ENCODE peak calls at places on chromosomes 5 and 9, in four cellular contexts. One of them, this sample, is unnamed.

GRCh38 chr5:6424700-6425099 is 24.0 kb upstream of the UBE2QL1 start:
- DNase-seq in left ventricle myocardium inferior: no peak
- DNase-seq in K562: no peak
- DNase-seq in GM23338: no peak
- DNase-seq in this sample: no peak

GRCh38 chr5:15013654-15014463 is 142.3 kb upstream of the ANKH start:
- DNase-seq in left ventricle myocardium inferior: no peak
- DNase-seq in K562: peak; percentile 49
- DNase-seq in GM23338: peak; percentile 88
- DNase-seq in this sample: peak; percentile 49

GRCh38 chr9:136648746-136649145 is 14.0 kb upstream of the EGFL7 start:
- DNase-seq in left ventricle myocardium inferior: peak; percentile 83
- DNase-seq in K562: no peak
- DNase-seq in GM23338: no peak
- DNase-seq in this sample: no peak

GRCh38 chr5:111454198-111454606 is 58.1 kb downstream of the STARD4 start:
- DNase-seq in left ventricle myocardium inferior: no peak
- DNase-seq in K562: no peak
- DNase-seq in GM23338: no peak
- DNase-seq in this sample: no peak

GRCh38 chr9:38024036-38024681 is 44.9 kb downstream of the SHB start:
- DNase-seq in left ventricle myocardium inferior: no peak
- DNase-seq in K562: no peak
- DNase-seq in GM23338: peak; percentile 62
- DNase-seq in this sample: no peak

GRCh38 chr9:121651295-121652036 is at the start of gene DAB2IP:
- DNase-seq in left ventricle myocardium inferior: peak; percentile 60
- DNase-seq in K562: peak; percentile 48
- DNase-seq in GM23338: peak; percentile 80
- DNase-seq in this sample: no peak

GRCh38 chr5:156036640-156037039 is 290.3 kb upstream of the SGCD start:
- DNase-seq in left ventricle myocardium inferior: no peak
- DNase-seq in K562: no peak
- DNase-seq in GM23338: no peak
- DNase-seq in this sample: no peak

GRCh38 chr5:160197341-160198147 is 31.8 kb upstream of the FABP6 start:
- DNase-seq in left ventricle myocardium inferior: peak; percentile 42
- DNase-seq in K562: peak; percentile 71
- DNase-seq in GM23338: peak; percentile 53
- DNase-seq in this sample: no peak

GRCh38 chr9:112777914-112778313 is 27.4 kb downstream of the SNX30 start:
- DNase-seq in left ventricle myocardium inferior: no peak
- DNase-seq in K562: no peak
- DNase-seq in GM23338: no peak
- DNase-seq in this sample: no peak

GRCh38 chr5:115098041-115098702 is 71.5 kb downstream of the TRIM36 start:
- DNase-seq in left ventricle myocardium inferior: no peak
- DNase-seq in K562: peak; percentile 30
- DNase-seq in GM23338: peak; percentile 76
- DNase-seq in this sample: peak; percentile 19

GRCh38 chr9:98097836-98098235 is 21.2 kb downstream of the TRIM14 start:
- DNase-seq in left ventricle myocardium inferior: no peak
- DNase-seq in K562: no peak
- DNase-seq in GM23338: no peak
- DNase-seq in this sample: peak; percentile 77

GRCh38 chr5:96714951-96715451 is 52.8 kb downstream of the CAST start:
- DNase-seq in left ventricle myocardium inferior: no peak
- DNase-seq in K562: peak; percentile 28
- DNase-seq in GM23338: peak; percentile 75
- DNase-seq in this sample: peak; percentile 54

GRCh38 chr9:28934111-28934510 is 1360.8 kb upstream of the C9orf72 start:
- DNase-seq in left ventricle myocardium inferior: no peak
- DNase-seq in K562: no peak
- DNase-seq in GM23338: no peak
- DNase-seq in this sample: peak; percentile 36

GRCh38 chr5:105501315-105501714 is 1938.7 kb upstream of the NUDT12 start:
- DNase-seq in left ventricle myocardium inferior: no peak
- DNase-seq in K562: no peak
- DNase-seq in GM23338: no peak
- DNase-seq in this sample: no peak

DNA sequence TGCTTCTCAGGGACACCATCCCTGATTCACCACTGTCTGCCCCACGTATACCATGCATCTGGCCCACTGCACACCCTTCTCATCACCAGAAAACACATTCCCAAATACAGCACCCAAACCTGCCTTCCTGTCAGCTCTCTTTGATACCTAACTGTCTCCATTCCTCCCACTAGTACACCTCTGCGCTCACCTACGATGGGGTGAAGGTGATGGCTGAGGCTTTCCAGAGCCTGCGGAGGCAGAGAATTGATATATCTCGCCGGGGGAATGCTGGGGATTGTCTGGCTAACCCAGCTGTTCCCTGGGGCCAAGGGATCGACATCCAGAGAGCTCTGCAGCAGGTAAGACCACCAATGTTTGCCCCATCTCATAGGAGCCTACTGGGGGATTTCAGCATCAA is 186.4 kb downstream of the GRIA1 start:
- DNase-seq in left ventricle myocardium inferior: no peak
- DNase-seq in K562: no peak
- DNase-seq in GM23338: no peak
- DNase-seq in this sample: no peak
- TF ChIP-seq CTCF in left ventricle myocardium inferior: no peak
- TF ChIP-seq CTCF in K562: no peak
- TF ChIP-seq CTCF in GM23338: no peak
- TF ChIP-seq CTCF in this sample: no peak

DNA sequence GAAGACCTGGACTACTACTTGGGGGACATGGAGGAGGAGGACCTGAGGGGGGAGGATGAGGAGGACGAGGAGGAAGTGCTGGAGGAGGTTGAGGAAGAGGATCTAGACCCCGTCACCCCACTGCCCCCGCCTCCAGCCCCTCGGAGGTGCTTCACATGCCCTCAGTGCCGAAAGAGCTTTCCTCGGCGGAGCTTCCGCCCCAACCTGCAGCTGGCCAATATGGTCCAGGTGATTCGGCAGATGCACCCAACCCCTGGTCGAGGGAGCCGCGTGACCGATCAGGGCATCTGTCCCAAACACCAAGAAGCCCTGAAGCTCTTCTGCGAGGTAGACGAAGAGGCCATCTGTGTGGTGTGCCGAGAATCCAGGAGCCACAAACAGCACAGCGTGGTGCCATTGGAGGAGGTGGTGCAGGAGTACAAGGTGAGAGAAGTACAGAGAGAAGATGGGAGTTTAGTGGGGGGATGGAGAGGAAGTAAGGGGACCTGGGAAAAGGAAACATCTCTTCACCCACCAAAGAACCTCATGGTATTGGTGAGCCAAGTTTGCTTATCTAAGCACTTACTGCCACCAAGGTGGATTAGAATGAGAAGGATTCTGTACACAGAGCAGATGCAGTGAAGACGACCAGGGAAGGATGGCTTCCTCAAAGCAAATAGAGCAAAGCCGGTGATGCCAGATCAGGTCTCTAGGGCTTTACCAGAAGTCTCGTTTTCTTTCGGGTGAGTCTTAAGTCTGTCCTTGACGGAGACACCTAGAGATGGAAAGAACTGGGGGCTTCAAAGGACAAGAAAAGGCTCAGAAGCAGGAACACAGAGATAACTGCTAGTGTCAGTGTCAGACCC is 1.5 kb downstream of the TRIM41 start:
- DNase-seq in left ventricle myocardium inferior: no peak
- DNase-seq in K562: no peak
- DNase-seq in GM23338: no peak
- DNase-seq in this sample: no peak
- H3K4me3 ChIP-seq in left ventricle myocardium inferior: peak overlapping the region; percentile 96
- H3K4me3 ChIP-seq in K562: peak overlapping the region; percentile 86
- H3K4me3 ChIP-seq in GM23338: peak overlapping the region; percentile 66
- H3K4me3 ChIP-seq in this sample: peak overlapping the region; percentile 90

GRCh38 chr9:16154570-16155078 is 601.8 kb downstream of the CCDC171 start:
- DNase-seq in left ventricle myocardium inferior: peak; percentile 30
- DNase-seq in K562: no peak
- DNase-seq in GM23338: peak; percentile 91
- DNase-seq in this sample: no peak
- TF ChIP-seq CTCF in left ventricle myocardium inferior: peak; percentile 53
- TF ChIP-seq CTCF in K562: no peak
- TF ChIP-seq CTCF in GM23338: peak; percentile 45
- TF ChIP-seq CTCF in this sample: peak; percentile 16

DNA sequence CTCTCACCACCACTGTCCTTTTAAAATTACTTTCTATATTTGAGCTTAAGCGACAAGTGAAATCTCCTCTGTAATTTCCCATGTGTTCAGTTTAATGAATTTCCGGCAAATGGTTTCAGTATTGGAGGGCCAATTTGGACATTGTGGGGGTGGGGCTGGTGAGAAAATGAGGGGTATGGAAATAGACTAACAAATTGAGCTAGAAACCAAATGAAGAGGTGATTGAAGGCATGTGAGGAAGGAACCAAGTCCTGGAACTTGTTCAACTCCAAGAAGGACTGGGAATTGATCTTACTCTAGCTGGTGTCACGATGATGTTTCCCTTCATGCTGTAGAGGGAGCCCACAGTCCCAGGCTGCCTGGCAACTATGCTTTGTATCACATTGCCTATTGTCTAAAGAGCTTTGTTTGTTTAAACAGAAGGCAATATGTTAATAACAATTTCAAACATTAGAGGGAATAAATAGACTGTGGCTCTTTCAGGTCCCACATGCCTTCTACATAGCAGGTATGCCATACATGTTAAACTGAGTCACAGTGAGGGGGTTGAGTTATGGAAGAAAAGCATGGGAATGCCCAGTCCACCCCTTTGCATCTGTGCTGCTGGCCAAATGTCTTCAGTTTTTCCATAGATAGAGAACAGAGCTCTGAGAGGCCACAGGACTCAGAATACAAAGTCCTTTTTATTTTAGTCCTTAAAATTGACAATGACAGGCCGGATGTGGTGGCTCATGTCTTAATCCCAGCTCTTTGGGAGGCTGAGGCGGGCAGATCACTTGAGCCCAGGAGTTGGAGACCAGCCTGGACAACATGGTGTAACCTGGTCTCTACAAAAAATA is 25.0 kb upstream of the MATR3 start:
- DNase-seq in left ventricle myocardium inferior: no peak
- DNase-seq in K562: no peak
- DNase-seq in GM23338: no peak
- DNase-seq in this sample: no peak
- H3K4me3 ChIP-seq in left ventricle myocardium inferior: peak overlapping the region; percentile 28
- H3K4me3 ChIP-seq in K562: no peak overlapping the region
- H3K4me3 ChIP-seq in GM23338: no peak overlapping the region
- H3K4me3 ChIP-seq in this sample: no peak overlapping the region

GRCh38 chr9:16612627-16613026 is 257.8 kb downstream of the BNC2 start:
- DNase-seq in left ventricle myocardium inferior: no peak
- DNase-seq in K562: no peak
- DNase-seq in GM23338: no peak
- DNase-seq in this sample: no peak

GRCh38 chr9:16613605-16614004 is 256.9 kb downstream of the BNC2 start:
- DNase-seq in left ventricle myocardium inferior: no peak
- DNase-seq in K562: no peak
- DNase-seq in GM23338: no peak
- DNase-seq in this sample: no peak

GRCh38 chr9:16611001-16611400 is 259.5 kb downstream of the BNC2 start:
- DNase-seq in left ventricle myocardium inferior: no peak
- DNase-seq in K562: no peak
- DNase-seq in GM23338: no peak
- DNase-seq in this sample: no peak

GRCh38 chr9:16610538-16610937 is 259.9 kb downstream of the BNC2 start:
- DNase-seq in left ventricle myocardium inferior: no peak
- DNase-seq in K562: no peak
- DNase-seq in GM23338: no peak
- DNase-seq in this sample: no peak

GRCh38 chr9:16611969-16612368 is 258.5 kb downstream of the BNC2 start:
- DNase-seq in left ventricle myocardium inferior: no peak
- DNase-seq in K562: no peak
- DNase-seq in GM23338: no peak
- DNase-seq in this sample: no peak
- TF ChIP-seq CTCF in left ventricle myocardium inferior: no peak
- TF ChIP-seq CTCF in K562: no peak
- TF ChIP-seq CTCF in GM23338: no peak
- TF ChIP-seq CTCF in this sample: no peak